ENCODE peak calls at places on chromosomes 6 and 20, in six cellular contexts. One of them, this sample, is unnamed.

GRCh38 chr6:34027445-34027936 is 118.4 kb downstream of the GRM4 start:
- DNase-seq in right cardiac atrium: peak
- DNase-seq in fibroblast of lung: no peak
- DNase-seq in lower lobe of right lung: no peak
- DNase-seq in IMR-90: peak
- DNase-seq in GM23338: peak
- DNase-seq in this sample: no peak

GRCh38 chr6:142671791-142672190 is 273.2 kb downstream of the HIVEP2 start:
- DNase-seq in right cardiac atrium: no peak
- DNase-seq in fibroblast of lung: no peak
- DNase-seq in lower lobe of right lung: no peak
- DNase-seq in IMR-90: no peak
- DNase-seq in GM23338: no peak
- DNase-seq in this sample: no peak

GRCh38 chr20:19943021-19943659 is 74.0 kb upstream of the NAA20 start:
- DNase-seq in right cardiac atrium: no peak
- DNase-seq in fibroblast of lung: no peak
- DNase-seq in lower lobe of right lung: peak
- DNase-seq in IMR-90: no peak
- DNase-seq in GM23338: no peak
- DNase-seq in this sample: no peak

GRCh38 chr6:98636941-98637340 is 197.4 kb upstream of the POU3F2 start:
- DNase-seq in right cardiac atrium: no peak
- DNase-seq in fibroblast of lung: no peak
- DNase-seq in lower lobe of right lung: no peak
- DNase-seq in IMR-90: no peak
- DNase-seq in GM23338: peak
- DNase-seq in this sample: no peak

GRCh38 chr20:38805958-38806854 is 709 bp downstream of the PPP1R16B start:
- DNase-seq in right cardiac atrium: peak
- DNase-seq in fibroblast of lung: no peak
- DNase-seq in lower lobe of right lung: peak
- DNase-seq in IMR-90: no peak
- DNase-seq in GM23338: peak
- DNase-seq in this sample: no peak

GRCh38 chr6:160102956-160103824 is 18.4 kb upstream of the SLC22A1 start:
- DNase-seq in right cardiac atrium: no peak
- DNase-seq in fibroblast of lung: peak
- DNase-seq in lower lobe of right lung: no peak
- DNase-seq in IMR-90: peak
- DNase-seq in GM23338: peak
- DNase-seq in this sample: no peak

GRCh38 chr20:58612021-58612700 is 38.9 kb upstream of the STX16 start:
- DNase-seq in right cardiac atrium: peak
- DNase-seq in fibroblast of lung: peak
- DNase-seq in lower lobe of right lung: no peak
- DNase-seq in IMR-90: no peak
- DNase-seq in GM23338: no peak
- DNase-seq in this sample: no peak

GRCh38 chr6:96086745-96087144 is 71.0 kb downstream of the FUT9 start:
- DNase-seq in right cardiac atrium: no peak
- DNase-seq in fibroblast of lung: no peak
- DNase-seq in lower lobe of right lung: no peak
- DNase-seq in IMR-90: no peak
- DNase-seq in GM23338: no peak
- DNase-seq in this sample: no peak

GRCh38 chr6:110282412-110282811 is 75.7 kb downstream of the METTL24 start:
- DNase-seq in right cardiac atrium: no peak
- DNase-seq in fibroblast of lung: no peak
- DNase-seq in lower lobe of right lung: no peak
- DNase-seq in IMR-90: no peak
- DNase-seq in GM23338: no peak
- DNase-seq in this sample: no peak

GRCh38 chr20:32609371-32609773 is 24.2 kb upstream of the NOL4L start:
- DNase-seq in right cardiac atrium: peak
- DNase-seq in fibroblast of lung: no peak
- DNase-seq in lower lobe of right lung: no peak
- DNase-seq in IMR-90: no peak
- DNase-seq in GM23338: no peak
- DNase-seq in this sample: no peak

GRCh38 chr6:110550353-110550752 is 73.9 kb upstream of the SLC22A16 start:
- DNase-seq in right cardiac atrium: no peak
- DNase-seq in fibroblast of lung: no peak
- DNase-seq in lower lobe of right lung: no peak
- DNase-seq in IMR-90: no peak
- DNase-seq in GM23338: no peak
- DNase-seq in this sample: no peak

GRCh38 chr6:124560836-124561585 is 401.2 kb upstream of the RNF217 start:
- DNase-seq in right cardiac atrium: no peak
- DNase-seq in fibroblast of lung: no peak
- DNase-seq in lower lobe of right lung: no peak
- DNase-seq in IMR-90: no peak
- DNase-seq in GM23338: no peak
- DNase-seq in this sample: no peak

DNA sequence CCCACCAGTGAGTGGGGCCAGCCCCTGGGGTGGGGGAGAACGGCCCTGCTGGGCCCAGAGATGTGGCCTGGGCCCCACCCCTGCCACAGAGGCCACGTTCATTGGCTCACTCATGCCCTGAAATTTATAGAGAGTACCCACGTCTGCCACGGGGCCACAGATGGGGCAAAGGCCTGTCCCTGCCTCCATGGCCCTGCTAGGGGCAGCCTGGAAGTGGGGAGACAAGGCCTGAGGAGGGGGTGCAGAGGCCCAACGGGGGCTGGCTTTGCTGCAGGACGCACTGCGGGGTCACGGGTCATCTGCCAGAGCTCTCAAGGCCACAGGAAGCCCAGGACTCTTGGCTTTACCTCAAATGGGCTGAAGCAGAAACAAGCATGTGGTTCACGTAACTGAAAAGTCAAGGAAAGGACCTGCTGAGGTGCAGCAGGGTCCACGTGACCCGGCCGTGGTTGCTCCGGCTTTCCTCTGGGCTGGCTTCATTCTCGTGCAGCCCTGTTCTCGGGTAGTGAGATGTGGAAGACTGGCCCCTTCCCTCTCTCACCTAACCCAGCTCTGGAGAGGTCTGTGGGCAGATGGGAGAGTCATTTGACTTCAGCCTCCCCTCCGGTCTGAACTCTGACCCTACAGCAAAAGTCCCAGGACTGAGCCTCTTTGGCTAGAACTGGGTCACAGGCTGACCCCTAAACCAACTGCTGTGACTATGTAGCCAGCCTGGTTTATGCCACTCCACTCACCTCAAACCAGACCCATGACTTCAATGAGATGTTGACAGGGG is 1.1 kb upstream of the OSBPL2 start:
- DNase-seq in right cardiac atrium: peak
- DNase-seq in fibroblast of lung: no peak
- DNase-seq in lower lobe of right lung: no peak
- DNase-seq in IMR-90: no peak
- DNase-seq in GM23338: no peak
- DNase-seq in this sample: no peak
- H3K4me3 ChIP-seq in right cardiac atrium: no peak
- H3K4me3 ChIP-seq in fibroblast of lung: peak
- H3K4me3 ChIP-seq in lower lobe of right lung: no peak
- H3K4me3 ChIP-seq in IMR-90: no peak
- H3K4me3 ChIP-seq in GM23338: no peak
- H3K4me3 ChIP-seq in this sample: no peak

DNA sequence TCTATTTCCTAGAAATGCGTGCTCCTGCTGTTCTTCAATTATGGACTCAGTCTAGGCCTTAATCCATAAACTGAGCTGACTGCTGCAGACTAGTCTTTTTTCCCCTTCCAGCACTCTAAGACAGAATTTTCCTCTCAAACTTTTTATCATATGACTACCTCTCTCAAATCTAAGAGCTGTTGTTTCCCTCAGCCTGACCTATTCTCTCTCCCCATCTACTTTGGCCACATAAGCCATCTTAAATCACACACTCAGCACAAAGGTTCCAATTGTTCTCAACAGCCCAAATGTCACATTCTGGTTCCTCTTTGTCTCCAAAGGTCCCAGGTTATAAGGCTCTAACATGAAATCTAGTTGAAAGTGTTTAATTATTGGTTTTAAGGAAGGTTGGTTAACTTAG is 85.2 kb downstream of the PRSS35 start:
- DNase-seq in right cardiac atrium: no peak
- DNase-seq in fibroblast of lung: no peak
- DNase-seq in lower lobe of right lung: no peak
- DNase-seq in IMR-90: no peak
- DNase-seq in GM23338: no peak
- DNase-seq in this sample: no peak
- H3K27ac ChIP-seq in right cardiac atrium: no peak
- H3K27ac ChIP-seq in fibroblast of lung: no peak
- H3K27ac ChIP-seq in lower lobe of right lung: no peak
- H3K27ac ChIP-seq in IMR-90: no peak
- H3K27ac ChIP-seq in GM23338: no peak
- H3K27ac ChIP-seq in this sample: no peak

GRCh38 chr20:59939879-59940128 is 301 bp downstream of the PPP1R3D start:
- DNase-seq in right cardiac atrium: peak
- DNase-seq in fibroblast of lung: no peak
- DNase-seq in lower lobe of right lung: peak
- DNase-seq in IMR-90: peak
- DNase-seq in GM23338: no peak
- DNase-seq in this sample: no peak

GRCh38 chr20:59939052-59939878 is 840 bp downstream of the PPP1R3D start:
- DNase-seq in right cardiac atrium: peak
- DNase-seq in fibroblast of lung: peak
- DNase-seq in lower lobe of right lung: peak
- DNase-seq in IMR-90: no peak
- DNase-seq in GM23338: peak
- DNase-seq in this sample: no peak

GRCh38 chr20:59937150-59937549 is 3.0 kb downstream of the PPP1R3D start:
- DNase-seq in right cardiac atrium: no peak
- DNase-seq in fibroblast of lung: no peak
- DNase-seq in lower lobe of right lung: no peak
- DNase-seq in IMR-90: no peak
- DNase-seq in GM23338: no peak
- DNase-seq in this sample: no peak

GRCh38 chr20:59938221-59938620 is 1.9 kb downstream of the PPP1R3D start:
- DNase-seq in right cardiac atrium: no peak
- DNase-seq in fibroblast of lung: peak
- DNase-seq in lower lobe of right lung: no peak
- DNase-seq in IMR-90: peak
- DNase-seq in GM23338: no peak
- DNase-seq in this sample: no peak

DNA sequence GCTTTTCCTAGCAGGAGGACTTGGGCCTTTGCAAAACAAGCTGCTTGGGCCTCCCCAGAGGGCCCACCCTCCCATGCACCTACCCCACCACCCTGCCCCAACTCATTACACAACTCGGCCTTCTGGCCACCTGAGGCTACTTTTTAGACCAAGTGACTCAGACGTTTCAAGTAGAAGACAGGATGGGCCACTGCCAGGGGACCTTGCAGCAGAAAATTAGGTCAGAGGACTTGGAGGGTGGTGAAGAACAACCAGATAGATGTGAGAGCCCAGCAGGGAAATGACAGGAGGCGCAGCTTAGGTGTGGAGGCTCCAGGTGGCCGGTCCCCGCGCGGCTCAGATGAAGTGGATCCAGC is 1.4 kb downstream of the PPP1R3D start:
- DNase-seq in right cardiac atrium: no peak
- DNase-seq in fibroblast of lung: no peak
- DNase-seq in lower lobe of right lung: no peak
- DNase-seq in IMR-90: peak
- DNase-seq in GM23338: no peak
- DNase-seq in this sample: no peak
- H3K4me3 ChIP-seq in right cardiac atrium: no peak
- H3K4me3 ChIP-seq in fibroblast of lung: no peak
- H3K4me3 ChIP-seq in lower lobe of right lung: peak
- H3K4me3 ChIP-seq in IMR-90: no peak
- H3K4me3 ChIP-seq in GM23338: no peak
- H3K4me3 ChIP-seq in this sample: peak

DNA sequence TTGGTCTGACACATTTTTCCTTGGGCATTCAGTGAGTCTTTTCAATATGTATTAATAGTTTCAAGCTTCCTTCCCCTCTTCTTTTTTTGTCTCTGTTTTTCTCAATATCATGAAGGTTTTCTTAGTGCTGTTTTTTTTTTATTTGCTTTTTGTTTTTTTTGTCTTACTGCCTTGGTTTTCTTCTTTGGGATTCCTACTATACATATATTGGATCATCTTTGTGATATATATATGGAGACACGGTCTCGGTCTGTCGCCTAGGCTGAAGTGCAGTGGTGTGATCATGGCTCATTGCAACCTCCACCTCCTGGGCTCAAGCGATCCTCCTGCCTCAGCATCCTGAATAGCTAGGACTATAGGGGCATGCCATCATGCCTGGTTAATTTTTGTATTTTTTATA is 43.8 kb downstream of the NCOA3 start:
- DNase-seq in right cardiac atrium: no peak
- DNase-seq in fibroblast of lung: no peak
- DNase-seq in lower lobe of right lung: no peak
- DNase-seq in IMR-90: no peak
- DNase-seq in GM23338: no peak
- DNase-seq in this sample: no peak
- H3K27ac ChIP-seq in right cardiac atrium: no peak
- H3K27ac ChIP-seq in fibroblast of lung: no peak
- H3K27ac ChIP-seq in lower lobe of right lung: no peak
- H3K27ac ChIP-seq in IMR-90: peak
- H3K27ac ChIP-seq in GM23338: peak
- H3K27ac ChIP-seq in this sample: peak

GRCh38 chr6:151118453-151119123 is 121.2 kb upstream of the AKAP12 start:
- DNase-seq in right cardiac atrium: no peak
- DNase-seq in fibroblast of lung: no peak
- DNase-seq in lower lobe of right lung: no peak
- DNase-seq in IMR-90: no peak
- DNase-seq in GM23338: no peak
- DNase-seq in this sample: no peak

GRCh38 chr6:151121900-151122299 is 117.9 kb upstream of the AKAP12 start:
- DNase-seq in right cardiac atrium: peak
- DNase-seq in fibroblast of lung: peak
- DNase-seq in lower lobe of right lung: no peak
- DNase-seq in IMR-90: no peak
- DNase-seq in GM23338: no peak
- DNase-seq in this sample: no peak

DNA sequence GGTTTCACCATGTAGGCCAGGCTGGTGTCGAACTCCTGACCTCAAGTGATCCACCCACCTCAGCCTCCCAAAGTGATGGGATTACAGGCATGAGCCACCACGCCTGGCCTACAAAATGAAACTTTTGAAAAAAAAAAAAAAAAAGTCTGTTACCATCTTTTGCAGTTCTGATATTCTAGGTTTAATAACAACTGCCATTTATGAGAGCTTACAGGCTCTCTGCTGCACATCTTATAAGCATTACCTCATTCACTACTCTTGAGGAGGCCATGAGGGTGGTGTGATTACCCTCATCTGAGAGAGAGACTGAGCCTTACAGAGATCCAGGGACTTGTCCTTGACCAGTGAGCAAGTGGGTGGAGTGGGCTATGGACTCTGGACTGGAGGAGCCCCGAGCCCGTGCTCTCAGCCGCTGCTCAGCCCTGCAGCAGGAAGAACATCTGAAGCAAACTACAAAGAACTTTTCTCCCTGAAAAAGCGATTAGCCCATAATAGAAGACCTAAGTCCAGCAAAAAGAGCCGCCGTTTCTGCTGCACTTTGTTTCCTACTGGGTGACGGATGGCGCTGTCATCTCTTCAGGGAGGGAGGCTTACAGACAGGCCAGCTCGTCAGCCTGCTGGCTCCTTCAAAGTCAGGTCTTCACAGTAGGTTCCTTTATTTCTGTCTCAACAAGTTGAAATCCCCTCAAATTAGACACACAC is 119.8 kb upstream of the AKAP12 start:
- DNase-seq in right cardiac atrium: no peak
- DNase-seq in fibroblast of lung: no peak
- DNase-seq in lower lobe of right lung: no peak
- DNase-seq in IMR-90: no peak
- DNase-seq in GM23338: no peak
- DNase-seq in this sample: no peak
- H3K4me3 ChIP-seq in right cardiac atrium: no peak
- H3K4me3 ChIP-seq in fibroblast of lung: no peak
- H3K4me3 ChIP-seq in lower lobe of right lung: no peak
- H3K4me3 ChIP-seq in IMR-90: no peak
- H3K4me3 ChIP-seq in GM23338: no peak
- H3K4me3 ChIP-seq in this sample: no peak